ENCODE peak calls at places on chromosomes 12 and 14, in nine cellular contexts. A, G, B, D, H, C, I, K and L are unnamed samples.

GRCh38 chr12:130568041-130568440 is 148.1 kb downstream of the RIMBP2 start:
- DNase-seq in A (no peak), G (no peak), B (no peak), D (no peak), H (no peak), C (no peak), I (no peak), K (no peak), L (no peak)

GRCh38 chr12:93245543-93245942 is 132.2 kb upstream of the NUDT4 start:
- DNase-seq in A (no peak), G (peak), B (peak), D (peak), H (no peak), C (no peak), I (no peak), K (no peak), L (no peak)

GRCh38 chr12:26102954-26103353 is 21.9 kb downstream of the BHLHE41 start:
- DNase-seq in A (no peak), G (no peak), B (no peak), D (no peak), H (no peak), C (no peak), I (no peak), K (no peak), L (no peak)

GRCh38 chr12:88308825-88309224 is 166.7 kb downstream of the TMTC3 start:
- DNase-seq in A (no peak), G (no peak), B (no peak), D (no peak), H (peak), C (no peak), I (no peak), K (peak), L (no peak)

GRCh38 chr14:73567951-73568885 is 795 bp upstream of the ACOT2 start:
- DNase-seq in A (no peak), G (no peak), B (peak), D (no peak), H (peak), C (no peak), I (no peak), K (peak), L (no peak)

GRCh38 chr12:68733661-68734071 is 12.3 kb upstream of the SLC35E3 start:
- DNase-seq in A (no peak), G (no peak), B (no peak), D (no peak), H (peak), C (no peak), I (no peak), K (peak), L (no peak)

GRCh38 chr12:13942826-13943225 is 38.6 kb downstream of the GRIN2B start:
- DNase-seq in A (no peak), G (no peak), B (no peak), D (no peak), H (no peak), C (no peak), I (no peak), K (no peak), L (no peak)

GRCh38 chr14:62117718-62118164 is 355.5 kb downstream of the SNAPC1 start:
- DNase-seq in A (no peak), G (no peak), B (no peak), D (no peak), H (peak), C (no peak), I (no peak), K (no peak), L (no peak)

GRCh38 chr12:76272292-76272691 is 75.9 kb downstream of the BBS10 start:
- DNase-seq in A (no peak), G (no peak), B (no peak), D (no peak), H (no peak), C (no peak), I (peak), K (no peak), L (no peak)

GRCh38 chr14:59534361-59534987 is 42.1 kb downstream of the CCDC175 start:
- DNase-seq in A (no peak), G (no peak), B (no peak), D (no peak), H (no peak), C (no peak), I (no peak), K (no peak), L (no peak)

GRCh38 chr12:84912191-84913142 is at the start of gene SLC6A15:
- DNase-seq in A (no peak), G (no peak), B (peak), D (no peak), H (peak), C (peak), I (peak), K (peak), L (peak)

GRCh38 chr14:45891417-45892080 is 638.5 kb upstream of the MIS18BP1 start:
- DNase-seq in A (peak), G (no peak), B (no peak), D (no peak), H (no peak), C (no peak), I (no peak), K (no peak), L (peak)

GRCh38 chr12:7206691-7207090 is 17.2 kb downstream of the PEX5 start:
- DNase-seq in A (no peak), G (no peak), B (no peak), D (no peak), H (no peak), C (no peak), I (no peak), K (no peak), L (no peak)

GRCh38 chr12:67415473-67415872 is 146.3 kb downstream of the CAND1 start:
- DNase-seq in A (no peak), G (no peak), B (no peak), D (peak), H (peak), C (peak), I (no peak), K (peak), L (no peak)

GRCh38 chr12:25322918-25323773 is 72.4 kb upstream of the KRAS start:
- DNase-seq in A (no peak), G (no peak), B (no peak), D (no peak), H (peak), C (no peak), I (no peak), K (peak), L (no peak)

GRCh38 chr12:45401008-45401407 is 185.1 kb downstream of the ANO6 start:
- DNase-seq in A (no peak), G (no peak), B (no peak), D (no peak), H (no peak), C (no peak), I (no peak), K (no peak), L (no peak)

GRCh38 chr14:70644016-70644415 is 2.3 kb downstream of the TTC9 start:
- DNase-seq in A (no peak), G (no peak), B (no peak), D (no peak), H (no peak), C (no peak), I (no peak), K (no peak), L (no peak)

GRCh38 chr14:105889666-105890473 is 363.5 kb downstream of the TMEM121 start:
- DNase-seq in A (no peak), G (no peak), B (no peak), D (no peak), H (no peak), C (no peak), I (no peak), K (no peak), L (no peak)

GRCh38 chr14:78070344-78070743 is 99.8 kb upstream of the NRXN3 start:
- DNase-seq in A (no peak), G (no peak), B (no peak), D (peak), H (no peak), C (no peak), I (no peak), K (no peak), L (no peak)

GRCh38 chr14:74913986-74914573 is 9.0 kb downstream of the RPS6KL1 start:
- DNase-seq in A (peak), G (no peak), B (no peak), D (no peak), H (peak), C (peak), I (peak), K (peak), L (no peak)

GRCh38 chr12:68381476-68381875 is 49.3 kb upstream of the MDM1 start:
- DNase-seq in A (no peak), G (no peak), B (no peak), D (peak), H (no peak), C (no peak), I (no peak), K (no peak), L (no peak)

GRCh38 chr12:57738661-57739237 is at the start of gene AGAP2:
- DNase-seq in A (no peak), G (no peak), B (no peak), D (no peak), H (no peak), C (no peak), I (no peak), K (no peak), L (no peak)

GRCh38 chr12:14628771-14629170 is 61.1 kb upstream of the PLBD1 start:
- DNase-seq in A (no peak), G (no peak), B (no peak), D (no peak), H (no peak), C (no peak), I (no peak), K (no peak), L (no peak)

GRCh38 chr14:53890611-53891091 is 66.0 kb downstream of the BMP4 start:
- DNase-seq in A (no peak), G (no peak), B (no peak), D (no peak), H (no peak), C (no peak), I (no peak), K (no peak), L (no peak)

GRCh38 chr12:6554990-6555691 is 701 bp downstream of the IFFO1 start:
- DNase-seq in A (no peak), G (no peak), B (no peak), D (no peak), H (peak), C (no peak), I (no peak), K (no peak), L (no peak)

GRCh38 chr14:87992349-87992719 is 648 bp downstream of the GALC start:
- DNase-seq in A (peak), G (no peak), B (no peak), D (no peak), H (no peak), C (no peak), I (no peak), K (no peak), L (no peak)

GRCh38 chr14:50028458-50028857 is 87.9 kb downstream of the VCPKMT start:
- DNase-seq in A (no peak), G (no peak), B (no peak), D (no peak), H (no peak), C (no peak), I (no peak), K (no peak), L (no peak)

GRCh38 chr12:100384549-100384916 is 27.7 kb downstream of the SLC17A8 start:
- DNase-seq in A (no peak), G (no peak), B (no peak), D (no peak), H (no peak), C (no peak), I (no peak), K (no peak), L (no peak)

GRCh38 chr14:66228267-66228970 is 257.8 kb upstream of the CCDC196 start:
- DNase-seq in A (no peak), G (no peak), B (peak), D (no peak), H (no peak), C (peak), I (no peak), K (peak), L (peak)

GRCh38 chr12:43976027-43976426 is 140.1 kb downstream of the TMEM117 start:
- DNase-seq in A (no peak), G (no peak), B (no peak), D (no peak), H (no peak), C (no peak), I (no peak), K (peak), L (no peak)

GRCh38 chr12:58711968-58712367 is 208.3 kb downstream of the LRIG3 start:
- DNase-seq in A (no peak), G (no peak), B (no peak), D (no peak), H (peak), C (no peak), I (no peak), K (no peak), L (no peak)